ENCODE peak calls at places on chromosomes 11 and 22, in nine cellular contexts. One of them, this sample, is unnamed.

GRCh38 chr11:2580444-2581050 is 119.2 kb downstream of the KCNQ1OT1 start:
- DNase-seq in Right ventricle myocardium inferior: peak
- DNase-seq in iPS-NIHi11: peak
- DNase-seq in GM23248: no peak
- DNase-seq in SK-N-SH: peak
- DNase-seq in GM12865: no peak
- DNase-seq in ecto neural progenitor cell: peak
- DNase-seq in pulmonary artery endothelial cell: no peak
- DNase-seq in NCI-H146: no peak
- DNase-seq in this sample: no peak

GRCh38 chr22:32396255-32396654 is 15.8 kb downstream of the RTCB start:
- DNase-seq in Right ventricle myocardium inferior: no peak
- DNase-seq in iPS-NIHi11: no peak
- DNase-seq in GM23248: no peak
- DNase-seq in SK-N-SH: no peak
- DNase-seq in GM12865: no peak
- DNase-seq in ecto neural progenitor cell: no peak
- DNase-seq in pulmonary artery endothelial cell: no peak
- DNase-seq in NCI-H146: no peak
- DNase-seq in this sample: no peak

GRCh38 chr11:87743002-87743401 is 432.2 kb downstream of the RAB38 start:
- DNase-seq in Right ventricle myocardium inferior: no peak
- DNase-seq in iPS-NIHi11: peak
- DNase-seq in GM23248: no peak
- DNase-seq in SK-N-SH: no peak
- DNase-seq in GM12865: no peak
- DNase-seq in ecto neural progenitor cell: no peak
- DNase-seq in pulmonary artery endothelial cell: no peak
- DNase-seq in NCI-H146: no peak
- DNase-seq in this sample: no peak

GRCh38 chr11:30919389-30920172 is 333.4 kb upstream of the MPPED2 start:
- DNase-seq in Right ventricle myocardium inferior: no peak
- DNase-seq in iPS-NIHi11: no peak
- DNase-seq in GM23248: peak
- DNase-seq in SK-N-SH: no peak
- DNase-seq in GM12865: no peak
- DNase-seq in ecto neural progenitor cell: no peak
- DNase-seq in pulmonary artery endothelial cell: no peak
- DNase-seq in NCI-H146: no peak
- DNase-seq in this sample: no peak

GRCh38 chr22:46040471-46041465 is 63.8 kb upstream of the WNT7B start:
- DNase-seq in Right ventricle myocardium inferior: no peak
- DNase-seq in iPS-NIHi11: no peak
- DNase-seq in GM23248: no peak
- DNase-seq in SK-N-SH: no peak
- DNase-seq in GM12865: no peak
- DNase-seq in ecto neural progenitor cell: no peak
- DNase-seq in pulmonary artery endothelial cell: no peak
- DNase-seq in NCI-H146: peak
- DNase-seq in this sample: no peak

GRCh38 chr11:123473941-123474668 is 44.0 kb downstream of the GRAMD1B start:
- DNase-seq in Right ventricle myocardium inferior: no peak
- DNase-seq in iPS-NIHi11: no peak
- DNase-seq in GM23248: peak
- DNase-seq in SK-N-SH: no peak
- DNase-seq in GM12865: no peak
- DNase-seq in ecto neural progenitor cell: no peak
- DNase-seq in pulmonary artery endothelial cell: peak
- DNase-seq in NCI-H146: no peak
- DNase-seq in this sample: peak

GRCh38 chr22:47420211-47420610 is 657.8 kb downstream of the TBC1D22A start:
- DNase-seq in Right ventricle myocardium inferior: no peak
- DNase-seq in iPS-NIHi11: no peak
- DNase-seq in GM23248: no peak
- DNase-seq in SK-N-SH: no peak
- DNase-seq in GM12865: no peak
- DNase-seq in ecto neural progenitor cell: no peak
- DNase-seq in pulmonary artery endothelial cell: no peak
- DNase-seq in NCI-H146: no peak
- DNase-seq in this sample: no peak

GRCh38 chr11:30631148-30631547 is 45.0 kb upstream of the MPPED2 start:
- DNase-seq in Right ventricle myocardium inferior: no peak
- DNase-seq in iPS-NIHi11: no peak
- DNase-seq in GM23248: no peak
- DNase-seq in SK-N-SH: no peak
- DNase-seq in GM12865: no peak
- DNase-seq in ecto neural progenitor cell: no peak
- DNase-seq in pulmonary artery endothelial cell: no peak
- DNase-seq in NCI-H146: no peak
- DNase-seq in this sample: no peak

GRCh38 chr11:31806186-31806943 is 4.8 kb downstream of the PAX6 start:
- DNase-seq in Right ventricle myocardium inferior: peak
- DNase-seq in iPS-NIHi11: no peak
- DNase-seq in GM23248: no peak
- DNase-seq in SK-N-SH: no peak
- DNase-seq in GM12865: no peak
- DNase-seq in ecto neural progenitor cell: no peak
- DNase-seq in pulmonary artery endothelial cell: no peak
- DNase-seq in NCI-H146: no peak
- DNase-seq in this sample: no peak

GRCh38 chr11:59368238-59369022 is 9.7 kb downstream of the OR5AN1 start:
- DNase-seq in Right ventricle myocardium inferior: no peak
- DNase-seq in iPS-NIHi11: no peak
- DNase-seq in GM23248: no peak
- DNase-seq in SK-N-SH: no peak
- DNase-seq in GM12865: peak
- DNase-seq in ecto neural progenitor cell: no peak
- DNase-seq in pulmonary artery endothelial cell: no peak
- DNase-seq in NCI-H146: no peak
- DNase-seq in this sample: no peak

GRCh38 chr11:22244986-22245592 is 52.2 kb downstream of the ANO5 start:
- DNase-seq in Right ventricle myocardium inferior: peak
- DNase-seq in iPS-NIHi11: peak
- DNase-seq in GM23248: peak
- DNase-seq in SK-N-SH: peak
- DNase-seq in GM12865: peak
- DNase-seq in ecto neural progenitor cell: peak
- DNase-seq in pulmonary artery endothelial cell: peak
- DNase-seq in NCI-H146: no peak
- DNase-seq in this sample: peak

GRCh38 chr11:123654566-123655081 is at the start of gene SCN3B:
- DNase-seq in Right ventricle myocardium inferior: peak
- DNase-seq in iPS-NIHi11: peak
- DNase-seq in GM23248: peak
- DNase-seq in SK-N-SH: peak
- DNase-seq in GM12865: no peak
- DNase-seq in ecto neural progenitor cell: peak
- DNase-seq in pulmonary artery endothelial cell: peak
- DNase-seq in NCI-H146: peak
- DNase-seq in this sample: peak

GRCh38 chr11:119483881-119484371 is 61.0 kb upstream of the THY1 start:
- DNase-seq in Right ventricle myocardium inferior: no peak
- DNase-seq in iPS-NIHi11: no peak
- DNase-seq in GM23248: no peak
- DNase-seq in SK-N-SH: no peak
- DNase-seq in GM12865: no peak
- DNase-seq in ecto neural progenitor cell: peak
- DNase-seq in pulmonary artery endothelial cell: no peak
- DNase-seq in NCI-H146: no peak
- DNase-seq in this sample: no peak